ENCODE peak calls at places on chromosomes 5 and 9, in ten cellular contexts. I is testis, E is endothelial cell of umbilical vein, V is prostate gland, U is stomach, G is heart left ventricle, Y is HepG2, B is GM12878, X is IMR-90, O is NB4. F is an unnamed sample.

GRCh38 chr5:3382782-3383181 is 212.8 kb upstream of the IRX1 start:
- DNase-seq in I (no peak), E (no peak), V (no peak), U (no peak), G (no peak), Y (no peak), B (no peak), X (no peak), O (no peak), F (no peak)

GRCh38 chr5:101045689-101046088 is 142.6 kb upstream of the ST8SIA4 start:
- DNase-seq in I (no peak), E (peak), V (no peak), U (no peak), G (no peak), Y (no peak), B (no peak), X (no peak), O (peak), F (no peak)

GRCh38 chr9:134800791-134801339 is 79.7 kb upstream of the FCN2 start:
- DNase-seq in I (no peak), E (no peak), V (no peak), U (no peak), G (peak), Y (no peak), B (no peak), X (no peak), O (no peak), F (peak)

GRCh38 chr5:148884339-148885020 is 58.1 kb downstream of the ADRB2 start:
- DNase-seq in I (no peak), E (no peak), V (no peak), U (no peak), G (no peak), Y (no peak), B (no peak), X (peak), O (no peak), F (no peak)

GRCh38 chr5:161105563-161105962 is 253.6 kb upstream of the ATP10B start:
- DNase-seq in I (peak), E (no peak), V (no peak), U (no peak), G (no peak), Y (no peak), B (no peak), X (no peak), O (no peak), F (no peak)

GRCh38 chr5:145245354-145245753 is 589.8 kb downstream of the PRELID2 start:
- DNase-seq in I (no peak), E (peak), V (no peak), U (no peak), G (no peak), Y (no peak), B (no peak), X (peak), O (no peak), F (no peak)

GRCh38 chr5:173326501-173326960 is 1.7 kb downstream of the STC2 start:
- DNase-seq in I (no peak), E (peak), V (no peak), U (no peak), G (no peak), Y (no peak), B (no peak), X (peak), O (peak), F (no peak)

GRCh38 chr5:153896701-153897100 is 142.0 kb downstream of the FAM114A2 start:
- DNase-seq in I (no peak), E (no peak), V (no peak), U (no peak), G (no peak), Y (no peak), B (peak), X (peak), O (peak), F (no peak)

GRCh38 chr5:5523066-5523505 is 100.6 kb downstream of the ICE1 start:
- DNase-seq in I (no peak), E (no peak), V (no peak), U (no peak), G (no peak), Y (peak), B (peak), X (peak), O (peak), F (no peak)

GRCh38 chr5:72584466-72584865 is 77.3 kb upstream of the ZNF366 start:
- DNase-seq in I (no peak), E (no peak), V (no peak), U (no peak), G (no peak), Y (no peak), B (peak), X (no peak), O (no peak), F (no peak)

GRCh38 chr9:112130347-112130746 is 44.8 kb downstream of the SUSD1 start:
- DNase-seq in I (no peak), E (no peak), V (no peak), U (no peak), G (no peak), Y (no peak), B (no peak), X (no peak), O (no peak), F (no peak)

GRCh38 chr9:18043978-18044377 is 430.0 kb upstream of the ADAMTSL1 start:
- DNase-seq in I (no peak), E (no peak), V (no peak), U (no peak), G (no peak), Y (no peak), B (no peak), X (no peak), O (no peak), F (no peak)

GRCh38 chr5:74953961-74954720 is 88.0 kb upstream of the FAM169A start:
- DNase-seq in I (no peak), E (no peak), V (no peak), U (no peak), G (no peak), Y (peak), B (no peak), X (peak), O (no peak), F (no peak)

GRCh38 chr5:38790891-38791290 is 54.9 kb upstream of the OSMR start:
- DNase-seq in I (no peak), E (no peak), V (no peak), U (no peak), G (no peak), Y (no peak), B (no peak), X (no peak), O (no peak), F (no peak)

GRCh38 chr9:93578844-93579243 is 2.5 kb downstream of the PHF2 start:
- DNase-seq in I (no peak), E (no peak), V (no peak), U (peak), G (no peak), Y (no peak), B (no peak), X (no peak), O (no peak), F (no peak)

GRCh38 chr9:12826924-12827655 is 52.3 kb downstream of the LURAP1L start:
- DNase-seq in I (no peak), E (no peak), V (no peak), U (no peak), G (no peak), Y (no peak), B (no peak), X (no peak), O (no peak), F (no peak)

GRCh38 chr5:88682797-88683496 is 200.0 kb downstream of the MEF2C start:
- DNase-seq in I (no peak), E (no peak), V (no peak), U (no peak), G (no peak), Y (no peak), B (no peak), X (no peak), O (no peak), F (no peak)

GRCh38 chr9:24594234-24594850 is 48.6 kb upstream of the IZUMO3 start:
- DNase-seq in I (no peak), E (no peak), V (no peak), U (no peak), G (no peak), Y (no peak), B (no peak), X (no peak), O (no peak), F (no peak)

GRCh38 chr5:13939647-13940046 is 4.8 kb downstream of the DNAH5 start:
- DNase-seq in I (no peak), E (no peak), V (no peak), U (no peak), G (no peak), Y (no peak), B (no peak), X (no peak), O (no peak), F (no peak)

GRCh38 chr5:150653145-150653761 is 7.8 kb upstream of the MYOZ3 start:
- DNase-seq in I (no peak), E (no peak), V (no peak), U (no peak), G (peak), Y (no peak), B (no peak), X (peak), O (no peak), F (no peak)

GRCh38 chr9:92294297-92294676 is 790 bp upstream of the IARS1 start:
- DNase-seq in I (peak), E (peak), V (no peak), U (no peak), G (no peak), Y (peak), B (no peak), X (peak), O (peak), F (no peak)

GRCh38 chr5:74342948-74343682 is 297.4 kb downstream of the ENC1 start:
- DNase-seq in I (no peak), E (no peak), V (no peak), U (no peak), G (no peak), Y (no peak), B (no peak), X (peak), O (no peak), F (no peak)

GRCh38 chr5:150521522-150521817 is 13.5 kb downstream of the NDST1 start:
- DNase-seq in I (no peak), E (no peak), V (no peak), U (no peak), G (no peak), Y (no peak), B (no peak), X (no peak), O (no peak), F (no peak)

GRCh38 chr9:135085830-135086546 is 1.5 kb upstream of the OLFM1 start:
- DNase-seq in I (peak), E (peak), V (peak), U (peak), G (peak), Y (peak), B (no peak), X (peak), O (peak), F (peak)

GRCh38 chr5:145619806-145620205 is 215.3 kb downstream of the PRELID2 start:
- DNase-seq in I (no peak), E (no peak), V (no peak), U (no peak), G (no peak), Y (no peak), B (no peak), X (peak), O (no peak), F (no peak)

GRCh38 chr9:92974161-92974661 is 26.9 kb downstream of the FGD3 start:
- DNase-seq in I (no peak), E (no peak), V (no peak), U (no peak), G (no peak), Y (peak), B (no peak), X (no peak), O (no peak), F (no peak)

GRCh38 chr9:37775216-37775919 is 9.5 kb downstream of the EXOSC3 start:
- DNase-seq in I (no peak), E (no peak), V (no peak), U (no peak), G (no peak), Y (no peak), B (no peak), X (peak), O (no peak), F (no peak)
- TF ChIP-seq POLR2A in I (no peak), E (peak), V (no peak), U (no peak), G (no peak), Y (peak), B (no peak), X (no peak), O (no peak), F (no peak)

DNA sequence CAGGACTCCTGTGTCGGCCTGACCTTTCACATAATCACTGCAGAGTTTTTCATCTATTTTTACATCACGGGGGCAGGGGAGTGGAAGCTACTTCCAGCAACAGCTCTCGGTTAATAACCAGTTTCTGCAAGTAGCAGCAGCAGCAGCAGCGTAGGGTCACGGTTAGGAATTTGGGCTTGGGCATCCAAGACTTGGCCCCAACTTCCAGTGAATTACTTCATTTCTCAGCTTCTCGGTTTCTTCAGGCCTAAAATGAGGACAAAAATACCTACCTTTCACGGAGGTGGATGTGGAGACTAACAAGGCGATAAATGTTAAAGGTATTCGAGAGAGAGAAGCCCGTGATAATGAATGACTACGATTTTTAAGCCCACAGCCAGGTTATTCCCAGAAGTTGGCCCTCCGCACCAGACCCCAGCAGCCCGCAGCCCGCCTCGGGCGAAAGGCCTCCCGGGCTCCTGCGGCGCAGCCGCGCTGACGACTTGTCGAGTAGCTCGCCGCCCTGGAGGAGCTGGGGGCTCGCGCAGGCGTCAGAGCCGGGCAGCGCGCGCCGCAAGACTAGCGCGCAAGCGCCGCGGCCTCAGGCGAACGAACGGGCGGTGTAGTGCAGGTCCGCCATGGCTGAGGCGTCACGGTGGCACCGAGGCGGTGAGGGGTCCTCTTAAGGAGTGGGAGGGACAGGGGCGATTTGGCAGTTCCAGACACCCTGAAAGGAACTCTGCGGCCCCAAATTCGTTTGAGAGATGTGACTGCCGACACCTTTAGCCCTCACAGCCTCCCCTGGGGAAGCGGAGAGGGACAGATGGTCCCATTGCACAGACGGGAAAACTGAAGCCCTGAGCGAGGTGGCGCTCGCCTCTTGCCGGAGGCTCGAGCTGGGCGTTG is at the start of gene PKD2L2:
- DNase-seq in I (peak), E (peak), V (peak), U (peak), G (peak), Y (no peak), B (peak), X (peak), O (peak), F (peak)
- TF ChIP-seq POLR2A in I (peak), E (no peak), V (peak), U (no peak), G (peak), Y (no peak), B (peak), X (no peak), O (peak), F (peak)

GRCh38 chr5:178130576-178131445 is at the start of gene RMND5B:
- DNase-seq in I (peak), E (peak), V (peak), U (peak), G (peak), Y (peak), B (no peak), X (peak), O (peak), F (peak)
- TF ChIP-seq POLR2A in I (no peak), E (peak), V (peak), U (no peak), G (peak), Y (peak), B (peak), X (peak), O (peak), F (peak)

GRCh38 chr5:116576043-116576713 is 1.6 kb upstream of the SEMA6A start:
- DNase-seq in I (peak), E (peak), V (peak), U (peak), G (peak), Y (peak), B (no peak), X (peak), O (peak), F (peak)

GRCh38 chr5:116573279-116573616 is 1.4 kb downstream of the SEMA6A start:
- DNase-seq in I (peak), E (peak), V (peak), U (peak), G (peak), Y (no peak), B (no peak), X (no peak), O (no peak), F (peak)

GRCh38 chr5:116573617-116574431 is 799 bp downstream of the SEMA6A start:
- DNase-seq in I (peak), E (peak), V (peak), U (no peak), G (no peak), Y (no peak), B (no peak), X (no peak), O (no peak), F (no peak)

GRCh38 chr5:116575635-116576042 is 1.0 kb upstream of the SEMA6A start:
- DNase-seq in I (peak), E (peak), V (peak), U (no peak), G (no peak), Y (no peak), B (no peak), X (no peak), O (peak), F (no peak)

DNA sequence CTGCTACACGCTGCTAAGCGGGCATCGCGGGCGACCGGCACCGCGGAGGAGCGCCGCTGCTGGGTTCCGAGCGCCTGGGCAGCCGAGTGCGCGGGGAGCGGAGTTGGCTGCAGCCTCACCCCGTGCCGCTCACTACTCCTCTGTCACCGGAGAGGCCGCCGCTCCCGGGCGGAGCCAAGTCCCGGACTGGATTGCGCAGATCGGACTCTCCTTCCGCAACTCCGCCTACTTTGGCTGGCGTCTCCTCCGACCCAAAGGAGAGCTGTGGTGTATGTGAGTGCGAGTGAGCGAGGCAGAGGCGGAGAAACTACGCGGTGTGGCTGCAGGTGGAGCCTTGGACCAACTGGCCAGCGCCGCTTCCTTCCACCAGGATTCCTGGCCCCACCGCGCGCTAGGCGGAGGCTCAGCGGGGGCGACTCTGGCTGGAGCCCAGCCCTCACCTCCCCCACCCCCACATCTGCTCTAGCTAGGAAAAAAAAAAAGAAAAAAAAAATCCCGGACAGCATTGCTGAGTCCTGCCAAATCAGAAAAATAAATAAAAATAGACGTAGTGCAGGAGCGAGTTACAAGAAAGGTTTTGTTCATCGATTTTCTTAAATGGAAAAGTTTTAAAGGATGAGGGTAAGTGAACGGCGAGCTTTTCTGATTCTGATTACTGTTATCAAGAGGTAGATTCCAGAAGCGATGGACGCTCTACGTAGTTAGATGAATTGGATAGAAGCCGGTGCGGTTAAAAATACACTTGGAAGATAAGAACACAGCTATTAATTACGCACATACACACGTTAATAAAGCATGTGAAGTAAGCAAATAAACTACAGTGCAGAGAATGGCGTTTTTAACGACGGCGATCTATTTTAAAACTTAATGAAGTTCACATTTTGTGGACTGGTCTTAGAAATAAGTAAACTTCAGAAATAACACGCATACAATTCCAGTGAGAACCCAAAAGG is at the start of gene SEMA6A:
- DNase-seq in I (peak), E (peak), V (peak), U (peak), G (peak), Y (peak), B (peak), X (peak), O (peak), F (peak)
- TF ChIP-seq POLR2A in I (no peak), E (no peak), V (peak), U (no peak), G (peak), Y (peak), B (peak), X (no peak), O (no peak), F (peak)

GRCh38 chr5:1594336-1595106 is 70.8 kb upstream of the LPCAT1 start:
- DNase-seq in I (peak), E (peak), V (peak), U (peak), G (peak), Y (peak), B (peak), X (no peak), O (no peak), F (peak)
- TF ChIP-seq POLR2A in I (no peak), E (peak), V (no peak), U (no peak), G (peak), Y (peak), B (peak), X (no peak), O (no peak), F (no peak)

GRCh38 chr5:32174011-32174866 is at the start of gene GOLPH3:
- DNase-seq in I (peak), E (peak), V (peak), U (peak), G (peak), Y (peak), B (no peak), X (peak), O (peak), F (peak)
- TF ChIP-seq POLR2A in I (peak), E (peak), V (peak), U (peak), G (peak), Y (peak), B (peak), X (peak), O (peak), F (peak)

DNA sequence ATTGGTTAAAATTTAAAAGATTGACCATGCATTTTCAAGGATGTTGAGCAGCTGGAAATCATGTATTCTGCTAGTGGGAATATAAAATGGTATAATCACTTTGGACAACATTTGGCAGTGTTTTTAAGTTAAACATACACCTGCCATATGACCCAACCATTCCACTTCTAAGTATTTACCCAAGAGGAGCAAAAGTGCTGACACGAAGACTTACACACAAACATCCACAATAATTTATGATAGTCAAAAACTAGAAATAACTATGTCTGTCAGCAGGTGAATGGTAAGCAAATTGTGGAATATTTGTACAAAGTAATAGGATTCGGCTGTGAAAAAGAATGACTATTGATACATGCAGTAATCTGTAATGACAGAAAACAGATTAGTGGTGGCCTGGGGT is 30.7 kb upstream of the SRP19 start:
- DNase-seq in I (no peak), E (no peak), V (no peak), U (no peak), G (no peak), Y (no peak), B (no peak), X (no peak), O (no peak), F (no peak)
- TF ChIP-seq POLR2A in I (no peak), E (no peak), V (no peak), U (no peak), G (no peak), Y (no peak), B (no peak), X (no peak), O (no peak), F (no peak)

F was measured in uterus.